ENCODE peak calls at places on chromosomes 16 and 17, in four cellular contexts. V, I, U and H are unnamed samples.
A peak's percentile ranks its signal among the peaks of the same experiment; 100 is the strongest.

GRCh38 chr17:7885357-7886226 is 3.0 kb upstream of the CHD3 start:
- DNase-seq in V (peak; percentile 90), I (no peak), U (peak; percentile 59), H (peak; percentile 48)

GRCh38 chr17:10178789-10179075 is 19.7 kb downstream of the GAS7 start:
- DNase-seq in V (no peak), I (no peak), U (no peak), H (no peak)

GRCh38 chr17:59837362-59838195 is 55.2 kb downstream of the TUBD1 start:
- DNase-seq in V (peak; percentile 81), I (peak; percentile 100), U (peak; percentile 94), H (no peak)

GRCh38 chr17:37642706-37643105 is 540 bp downstream of the DDX52 start:
- DNase-seq in V (no peak), I (no peak), U (no peak), H (no peak)

GRCh38 chr16:1119766-1120611 is 23.9 kb upstream of the C1QTNF8 start:
- DNase-seq in V (no peak), I (no peak), U (no peak), H (no peak)

GRCh38 chr17:17661834-17662233 is 19.4 kb upstream of the RAI1 start:
- DNase-seq in V (no peak), I (no peak), U (no peak), H (no peak)

GRCh38 chr17:52824542-52824941 is 666.0 kb upstream of the CA10 start:
- DNase-seq in V (no peak), I (no peak), U (no peak), H (no peak)

GRCh38 chr17:68821860-68822693 is 133.1 kb downstream of the ABCA8 start:
- DNase-seq in V (no peak), I (peak; percentile 97), U (peak; percentile 82), H (peak; percentile 65)

GRCh38 chr16:88736496-88736895 is 30.2 kb downstream of the CTU2 start:
- DNase-seq in V (no peak), I (no peak), U (no peak), H (no peak)

GRCh38 chr17:64611374-64611773 is 50.7 kb downstream of the SMURF2 start:
- DNase-seq in V (no peak), I (no peak), U (no peak), H (no peak)

GRCh38 chr17:64617125-64617780 is 44.9 kb downstream of the SMURF2 start:
- DNase-seq in V (no peak), I (no peak), U (no peak), H (no peak)

GRCh38 chr17:64614266-64615011 is 47.7 kb downstream of the SMURF2 start:
- DNase-seq in V (no peak), I (no peak), U (no peak), H (no peak)

GRCh38 chr17:64618848-64619247 is 43.3 kb downstream of the SMURF2 start:
- DNase-seq in V (no peak), I (no peak), U (no peak), H (no peak)

GRCh38 chr17:64615025-64615677 is 47.0 kb downstream of the SMURF2 start:
- DNase-seq in V (no peak), I (no peak), U (no peak), H (no peak)
- TF ChIP-seq POLR2A in V (no peak), I (no peak), U (no peak), H (no peak)

DNA sequence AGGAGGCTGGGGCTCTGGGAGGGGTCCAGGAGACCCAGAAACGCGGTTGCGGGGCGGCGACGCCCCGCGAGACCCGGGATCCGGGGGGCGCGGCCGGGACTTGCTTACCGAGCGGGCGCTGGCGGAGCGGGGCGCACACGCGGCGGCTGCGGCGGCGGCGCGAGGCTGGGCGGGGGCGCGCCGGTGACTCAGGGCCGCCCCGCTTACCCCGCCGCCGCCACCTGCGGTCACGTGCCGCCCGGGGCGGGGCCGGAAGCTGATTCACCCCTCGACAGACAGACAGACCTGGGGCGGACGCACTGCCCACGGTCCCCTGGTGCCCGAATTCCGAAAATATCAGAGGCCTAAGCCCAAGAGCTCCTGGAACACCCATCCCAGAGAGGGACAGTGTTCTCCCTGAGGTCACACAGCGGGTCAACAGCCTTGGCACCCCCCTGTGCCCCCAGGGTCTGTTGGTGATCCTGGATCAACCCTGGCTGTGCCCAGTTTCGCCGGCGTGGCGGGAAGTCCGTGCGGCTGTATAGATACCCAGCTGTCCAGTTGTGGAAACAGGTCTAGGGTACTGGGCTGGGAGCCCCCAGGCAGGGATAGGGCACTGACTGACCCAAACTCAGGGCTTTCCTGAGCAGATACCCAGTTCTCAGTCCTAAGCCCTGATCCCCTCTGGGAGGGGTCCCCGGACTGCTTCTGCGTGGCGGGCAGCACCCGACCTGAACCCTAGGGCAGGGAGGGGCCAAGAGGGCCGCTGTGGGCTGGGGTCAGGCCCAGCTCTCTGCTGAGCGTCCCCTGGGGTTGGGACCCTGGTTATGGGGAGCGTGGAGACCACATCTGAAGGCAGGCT is at the start of gene FAM83G:
- DNase-seq in V (peak; percentile 95), I (peak; percentile 51), U (peak; percentile 87), H (peak; percentile 91)
- TF ChIP-seq POLR2A in V (no peak), I (peak; percentile 15), U (peak; percentile 74), H (no peak)

GRCh38 chr16:49585143-49585542 is 211.5 kb downstream of the C16orf78 start:
- DNase-seq in V (no peak), I (no peak), U (no peak), H (no peak)

GRCh38 chr16:49578435-49579024 is 204.9 kb downstream of the C16orf78 start:
- DNase-seq in V (no peak), I (no peak), U (no peak), H (no peak)

GRCh38 chr16:49576941-49577340 is 203.3 kb downstream of the C16orf78 start:
- DNase-seq in V (no peak), I (no peak), U (no peak), H (no peak)

GRCh38 chr16:49581630-49582298 is 208.2 kb downstream of the C16orf78 start:
- DNase-seq in V (no peak), I (no peak), U (no peak), H (no peak)

DNA sequence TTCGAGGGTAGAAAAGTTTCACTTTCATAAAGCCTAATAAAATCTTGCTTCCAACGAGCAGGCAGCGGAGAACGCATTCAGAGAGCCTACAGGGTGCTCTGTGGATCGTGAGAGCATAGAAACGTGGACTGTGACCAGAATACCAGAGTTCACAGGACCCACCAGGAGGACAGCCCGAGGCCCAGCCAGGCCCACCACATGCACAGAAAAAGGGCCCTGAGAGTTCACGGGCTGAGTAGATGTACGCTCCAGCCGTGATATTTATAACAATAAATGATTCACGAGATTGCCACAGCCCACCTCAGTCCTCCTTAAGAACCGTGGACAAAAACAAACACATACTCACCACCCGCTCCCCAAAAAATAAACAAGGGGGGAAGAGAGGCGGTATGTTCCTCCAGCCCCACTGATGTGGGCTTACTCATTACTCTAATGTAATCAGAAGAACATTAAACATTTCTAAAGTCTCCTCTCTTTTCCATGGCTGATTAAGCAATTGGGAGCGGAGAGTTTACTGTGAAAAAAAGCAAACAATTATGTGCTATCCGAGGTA is 207.2 kb downstream of the C16orf78 start:
- DNase-seq in V (no peak), I (no peak), U (no peak), H (no peak)
- TF ChIP-seq POLR2A in V (no peak), I (no peak), U (no peak), H (no peak)

GRCh38 chr16:11296351-11296705 is 15.2 kb upstream of the PRM1 start:
- DNase-seq in V (no peak), I (no peak), U (no peak), H (no peak)
- TF ChIP-seq POLR2A in V (no peak), I (no peak), U (no peak), H (no peak)

DNA sequence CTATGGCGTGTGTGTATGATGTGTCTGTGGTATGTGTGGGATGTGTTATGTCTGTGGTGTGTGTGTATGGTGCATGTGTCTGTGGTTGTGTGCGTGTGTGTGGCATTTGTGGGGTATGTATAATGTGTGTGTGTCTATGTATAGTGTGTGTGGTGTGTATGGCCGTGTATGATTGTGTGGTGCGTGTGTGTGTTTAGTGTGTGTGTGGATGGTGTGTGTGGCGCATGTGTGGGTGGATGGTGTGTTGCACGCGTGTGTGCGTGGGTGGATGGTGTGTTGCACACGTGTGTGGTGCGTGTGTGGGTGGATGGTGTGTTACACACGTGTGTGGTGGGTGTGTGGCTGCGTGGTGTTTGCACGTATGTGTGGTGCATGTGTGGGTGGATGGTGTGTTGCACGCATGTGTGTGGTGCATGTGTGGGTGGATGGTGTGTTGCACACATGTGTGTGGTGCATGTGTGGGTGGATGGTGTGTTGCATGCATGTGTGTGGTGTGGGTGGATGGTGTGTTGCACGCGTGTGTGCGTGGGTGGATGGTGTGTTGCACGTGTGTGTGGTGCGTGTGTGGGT is 5.6 kb upstream of the SLC38A10 start:
- DNase-seq in V (no peak), I (no peak), U (no peak), H (no peak)
- TF ChIP-seq POLR2A in V (no peak), I (no peak), U (no peak), H (no peak)